ENCODE peak calls at places on chromosome 12, in ten cellular contexts. U is psoas muscle; F is nucleus accumbens; V is mesothelial cell of epicardium; G is MG63; J is kidney epithelial cell; L is effector memory CD8-positive, alpha-beta T cell; N is tibial artery; R is naive B cell; E is GM13977. T is an unnamed sample.

GRCh38 chr12:57170408-57170807 is 23.0 kb upstream of the LRP1-AS start:
- DNase-seq in V (no peak), E (no peak), N (no peak), R (no peak), J (no peak), L (no peak), F (no peak), G (no peak), U (no peak), T (no peak)

GRCh38 chr12:89082354-89082753 is 269.9 kb downstream of the DUSP6 start:
- DNase-seq in L (no peak), F (no peak), U (no peak), V (no peak), G (no peak), J (no peak), E (no peak), R (no peak), N (no peak), T (no peak)

GRCh38 chr12:42473130-42473529 is 116.4 kb downstream of the PRICKLE1 start:
- DNase-seq in J (no peak), R (no peak), N (no peak), F (no peak), U (no peak), V (no peak), L (no peak), G (no peak), E (no peak), T (no peak)

GRCh38 chr12:5318874-5319273 is 113.0 kb upstream of the NTF3 start:
- DNase-seq in V (no peak), L (no peak), F (no peak), G (peak; percentile 75), N (no peak), R (no peak), E (no peak), J (peak; percentile 45), U (no peak), T (peak; percentile 24)

GRCh38 chr12:77032406-77032805 is 33.0 kb downstream of the E2F7 start:
- DNase-seq in U (no peak), J (peak; percentile 47), G (no peak), E (no peak), V (no peak), N (no peak), F (no peak), L (no peak), R (no peak), T (peak; percentile 32)

GRCh38 chr12:93818488-93819047 is 141.4 kb downstream of the CRADD start:
- DNase-seq in N (no peak), V (no peak), U (no peak), R (no peak), L (no peak), J (no peak), F (no peak), E (no peak), G (no peak), T (no peak)

GRCh38 chr12:45183263-45183662 is 32.6 kb upstream of the ANO6 start:
- DNase-seq in N (no peak), J (no peak), V (no peak), G (no peak), F (no peak), U (no peak), E (no peak), R (no peak), L (no peak), T (peak; percentile 6)

GRCh38 chr12:64780531-64781373 is 21.5 kb upstream of the GNS start:
- DNase-seq in U (peak; percentile 44), F (no peak), J (no peak), V (peak; percentile 54), R (peak; percentile 23), E (peak; percentile 50), N (no peak), L (no peak), G (peak; percentile 38), T (no peak)

GRCh38 chr12:108615918-108616317 is 17.8 kb downstream of the SELPLG start:
- DNase-seq in V (no peak), N (no peak), U (no peak), R (no peak), E (no peak), J (no peak), L (no peak), F (no peak), G (no peak), T (no peak)

GRCh38 chr12:27554421-27555186 is 30.6 kb downstream of the PPFIBP1 start:
- DNase-seq in V (no peak), G (peak; percentile 83), N (peak; percentile 49), E (no peak), U (peak; percentile 66), L (no peak), R (no peak), J (no peak), F (peak; percentile 30), T (no peak)

GRCh38 chr12:124588018-124588634 is 20.7 kb upstream of the NCOR2 start:
- DNase-seq in N (no peak), E (no peak), R (no peak), V (no peak), F (no peak), L (no peak), J (no peak), G (no peak), U (no peak), T (no peak)

GRCh38 chr12:106431839-106432411 is 74.4 kb downstream of the POLR3B start:
- DNase-seq in N (no peak), F (no peak), V (no peak), G (no peak), L (no peak), E (no peak), J (no peak), R (no peak), U (no peak), T (no peak)

GRCh38 chr12:117069126-117069788 is 30.0 kb downstream of the TESC start:
- DNase-seq in F (no peak), N (no peak), L (no peak), U (no peak), R (no peak), V (no peak), J (no peak), G (no peak), E (no peak), T (no peak)

GRCh38 chr12:31868980-31869379 is 90.2 kb upstream of the RESF1 start:
- DNase-seq in U (no peak), V (no peak), G (peak; percentile 52), L (no peak), F (no peak), N (no peak), R (no peak), E (no peak), J (no peak), T (no peak)

GRCh38 chr12:122459211-122459610 is 36.7 kb upstream of the CLIP1 start:
- DNase-seq in J (peak; percentile 56), U (no peak), R (no peak), N (no peak), L (no peak), V (no peak), G (peak; percentile 42), F (no peak), E (no peak), T (no peak)

GRCh38 chr12:109759076-109759420 is 45.4 kb downstream of the FAM222A start:
- DNase-seq in R (no peak), G (no peak), L (no peak), E (no peak), J (no peak), F (no peak), V (no peak), U (no peak), N (no peak), T (no peak)